ENCODE peak calls at places on chromosomes 6 and 20, in four cellular contexts. F is IMR-90, D is A549, C is K562. P is an unnamed sample.
A peak's percentile ranks its signal among the peaks of the same experiment; 100 is the strongest.

GRCh38 chr6:37696220-37696840 is 1.4 kb downstream of the MDGA1 start:
- DNase-seq in D (no peak), F (peak; percentile 49), C (no peak), P (no peak)

GRCh38 chr6:53837875-53838806 is 43.3 kb downstream of the LRRC1 start:
- DNase-seq in F (peak; percentile 22), D (no peak), C (no peak), P (no peak)

GRCh38 chr6:55868910-55869479 is 6.4 kb downstream of the BMP5 start:
- DNase-seq in F (peak; percentile 75), D (no peak), C (no peak), P (no peak)

GRCh38 chr6:119346450-119346849 is 3.1 kb downstream of the MAN1A1 start:
- DNase-seq in D (no peak), C (no peak), F (no peak), P (no peak)

GRCh38 chr6:56693246-56693607 is 50.5 kb upstream of the DST start:
- DNase-seq in C (no peak), D (no peak), F (peak; percentile 87), P (no peak)

GRCh38 chr6:52779237-52779636 is 16.0 kb upstream of the GSTA2 start:
- DNase-seq in F (no peak), C (no peak), D (no peak), P (no peak)

GRCh38 chr6:85191656-85192055 is 258.2 kb upstream of the NT5E start:
- DNase-seq in F (peak; percentile 28), C (no peak), D (no peak), P (no peak)

GRCh38 chr6:144528605-144529425 is 243.7 kb downstream of the UTRN start:
- DNase-seq in C (no peak), F (peak; percentile 28), D (no peak), P (no peak)

GRCh38 chr20:64176548-64177419 is 12.5 kb downstream of the MYT1 start:
- DNase-seq in D (no peak), C (no peak), F (no peak), P (no peak)

GRCh38 chr6:46468611-46469010 is 22.6 kb downstream of the RCAN2 start:
- DNase-seq in C (no peak), F (no peak), D (no peak), P (no peak)

GRCh38 chr20:54188132-54188835 is 14.5 kb upstream of the CYP24A1 start:
- DNase-seq in F (no peak), C (peak; percentile 23), D (no peak), P (no peak)

GRCh38 chr20:49385471-49385870 is 97.0 kb downstream of the KCNB1 start:
- DNase-seq in C (peak; percentile 46), F (peak; percentile 22), D (no peak), P (no peak)

GRCh38 chr20:63660622-63661021 is 2.5 kb downstream of the RTEL1 start:
- DNase-seq in D (no peak), C (no peak), F (no peak), P (no peak)

GRCh38 chr6:92485487-92485886 is 933.9 kb downstream of the EPHA7 start:
- DNase-seq in F (no peak), C (no peak), D (no peak), P (no peak)

GRCh38 chr20:7695622-7696021 is 244.6 kb downstream of the HAO1 start:
- DNase-seq in D (no peak), F (peak; percentile 16), C (no peak), P (no peak)

GRCh38 chr20:57262244-57263126 is 4.0 kb downstream of the BMP7 start:
- DNase-seq in F (no peak), C (no peak), D (no peak), P (no peak)

GRCh38 chr20:52349806-52350205 is 158.2 kb upstream of the ZFP64 start:
- DNase-seq in F (no peak), D (no peak), C (no peak), P (no peak)

GRCh38 chr6:6758915-6759654 is 170.6 kb downstream of the LY86 start:
- DNase-seq in F (peak; percentile 61), C (peak; percentile 79), D (peak; percentile 30), P (no peak)

GRCh38 chr6:28537509-28538140 is 11.9 kb downstream of the GPX5 start:
- DNase-seq in C (no peak), F (peak; percentile 4), D (no peak), P (peak; percentile 89)

GRCh38 chr6:80771941-80772340 is 665.5 kb downstream of the BCKDHB start:
- DNase-seq in D (no peak), F (peak; percentile 50), C (no peak), P (peak; percentile 46)

GRCh38 chr6:21666788-21667681 is 73.5 kb downstream of the SOX4 start:
- DNase-seq in D (no peak), C (no peak), F (no peak), P (peak; percentile 67)

GRCh38 chr6:100664274-100665040 is 199.7 kb upstream of the SIM1 start:
- DNase-seq in F (peak; percentile 57), D (no peak), C (peak; percentile 20), P (no peak)

GRCh38 chr6:107965746-107966145 is 7.7 kb upstream of the SEC63 start:
- DNase-seq in F (peak; percentile 47), C (no peak), D (no peak), P (no peak)

GRCh38 chr6:161333410-161333809 is 59.5 kb upstream of the AGPAT4 start:
- DNase-seq in C (no peak), D (no peak), F (no peak), P (no peak)

DNA sequence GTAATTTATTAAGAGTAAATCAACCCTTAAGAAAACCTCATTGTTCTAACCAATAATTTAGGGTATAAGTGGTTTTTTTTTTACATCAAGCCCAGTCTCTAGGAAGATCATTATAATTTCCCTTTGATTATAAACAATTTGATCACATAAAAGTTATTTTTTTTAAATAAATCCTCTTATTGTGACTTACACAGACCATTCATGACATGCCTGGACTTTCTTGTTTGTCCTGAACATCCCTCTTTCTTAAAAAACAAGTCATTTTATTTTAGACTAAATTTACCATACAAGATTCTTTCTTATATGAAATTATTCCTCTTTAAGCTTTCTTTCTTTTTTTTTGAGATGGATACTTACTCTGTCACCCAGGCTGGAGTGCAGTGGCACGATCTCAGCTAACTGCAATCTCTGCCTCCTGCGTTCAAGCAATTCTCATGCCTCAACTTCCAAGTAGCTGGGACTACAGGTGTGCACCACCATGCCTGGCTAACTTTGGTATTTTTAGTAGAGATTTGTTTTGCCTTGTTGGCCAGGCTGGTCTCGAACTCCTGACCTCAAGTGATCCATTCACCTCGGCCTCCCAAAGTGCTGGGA is 53.6 kb upstream of the AGPAT4 start:
- DNase-seq in D (no peak), C (no peak), F (no peak), P (no peak)
- TF ChIP-seq RAD21 in D (no peak), C (no peak), F (no peak), P (no peak)

GRCh38 chr6:11596640-11597237 is 59.2 kb downstream of the TMEM170B start:
- DNase-seq in F (no peak), C (no peak), D (no peak), P (no peak)

GRCh38 chr6:11589261-11589660 is 51.7 kb downstream of the TMEM170B start:
- DNase-seq in F (peak; percentile 6), C (no peak), D (no peak), P (no peak)

GRCh38 chr6:11595903-11596302 is 58.4 kb downstream of the TMEM170B start:
- DNase-seq in C (no peak), F (peak; percentile 34), D (no peak), P (no peak)

GRCh38 chr6:11593096-11593495 is 55.5 kb downstream of the TMEM170B start:
- DNase-seq in C (no peak), D (no peak), F (no peak), P (no peak)

GRCh38 chr6:11592289-11592906 is 54.8 kb downstream of the TMEM170B start:
- DNase-seq in D (no peak), C (no peak), F (peak; percentile 72), P (no peak)
- TF ChIP-seq RAD21 in D (no peak), C (no peak), F (no peak), P (no peak)

GRCh38 chr6:72083976-72084375 is 197.6 kb downstream of the RIMS1 start:
- DNase-seq in D (no peak), F (no peak), C (no peak), P (no peak)
- TF ChIP-seq RAD21 in D (no peak), F (no peak), C (no peak), P (no peak)

DNA sequence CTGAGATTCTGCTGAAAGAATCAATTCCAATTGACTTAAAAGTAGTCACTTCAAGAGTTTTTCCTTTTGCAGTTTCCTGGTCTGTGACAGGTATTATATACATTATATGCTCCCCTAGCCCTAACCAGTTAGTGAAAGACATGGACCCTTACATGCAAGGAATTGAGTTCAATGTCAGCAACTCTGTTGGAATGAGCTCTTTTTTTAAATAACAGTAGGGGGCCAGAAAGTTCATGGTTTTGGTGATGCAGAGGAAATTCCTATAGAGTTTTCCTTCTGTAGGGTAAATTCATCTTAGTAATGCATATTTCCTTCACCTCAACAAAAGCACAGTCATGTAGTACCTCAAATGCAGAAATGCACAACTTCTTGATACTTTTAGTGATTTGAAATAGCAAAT is 172.2 kb downstream of the KIF6 start:
- DNase-seq in C (no peak), F (no peak), D (no peak), P (no peak)
- TF ChIP-seq RAD21 in C (no peak), F (no peak), D (no peak), P (no peak)

GRCh38 chr6:24774696-24775519 is at the start of gene GMNN:
- DNase-seq in D (peak; percentile 84), C (peak; percentile 99), F (peak; percentile 89), P (peak; percentile 99)
- TF ChIP-seq RAD21 in D (no peak), C (no peak), F (no peak), P (no peak)

GRCh38 chr6:170038251-170038650 is 252.6 kb downstream of the DLL1 start:
- DNase-seq in F (no peak), D (no peak), C (no peak), P (no peak)
- TF ChIP-seq RAD21 in F (no peak), D (no peak), C (no peak), P (no peak)

GRCh38 chr20:51134405-51134804 is 111.5 kb upstream of the KCNG1 start:
- DNase-seq in C (no peak), F (no peak), D (no peak), P (no peak)
- TF ChIP-seq RAD21 in C (no peak), F (no peak), D (no peak), P (no peak)

GRCh38 chr6:44133003-44133931 is 5.9 kb downstream of the TMEM63B start:
- DNase-seq in D (peak; percentile 35), C (peak; percentile 54), F (peak; percentile 39), P (no peak)
- TF ChIP-seq RAD21 in D (no peak), C (no peak), F (peak; percentile 20), P (peak; percentile 12)

DNA sequence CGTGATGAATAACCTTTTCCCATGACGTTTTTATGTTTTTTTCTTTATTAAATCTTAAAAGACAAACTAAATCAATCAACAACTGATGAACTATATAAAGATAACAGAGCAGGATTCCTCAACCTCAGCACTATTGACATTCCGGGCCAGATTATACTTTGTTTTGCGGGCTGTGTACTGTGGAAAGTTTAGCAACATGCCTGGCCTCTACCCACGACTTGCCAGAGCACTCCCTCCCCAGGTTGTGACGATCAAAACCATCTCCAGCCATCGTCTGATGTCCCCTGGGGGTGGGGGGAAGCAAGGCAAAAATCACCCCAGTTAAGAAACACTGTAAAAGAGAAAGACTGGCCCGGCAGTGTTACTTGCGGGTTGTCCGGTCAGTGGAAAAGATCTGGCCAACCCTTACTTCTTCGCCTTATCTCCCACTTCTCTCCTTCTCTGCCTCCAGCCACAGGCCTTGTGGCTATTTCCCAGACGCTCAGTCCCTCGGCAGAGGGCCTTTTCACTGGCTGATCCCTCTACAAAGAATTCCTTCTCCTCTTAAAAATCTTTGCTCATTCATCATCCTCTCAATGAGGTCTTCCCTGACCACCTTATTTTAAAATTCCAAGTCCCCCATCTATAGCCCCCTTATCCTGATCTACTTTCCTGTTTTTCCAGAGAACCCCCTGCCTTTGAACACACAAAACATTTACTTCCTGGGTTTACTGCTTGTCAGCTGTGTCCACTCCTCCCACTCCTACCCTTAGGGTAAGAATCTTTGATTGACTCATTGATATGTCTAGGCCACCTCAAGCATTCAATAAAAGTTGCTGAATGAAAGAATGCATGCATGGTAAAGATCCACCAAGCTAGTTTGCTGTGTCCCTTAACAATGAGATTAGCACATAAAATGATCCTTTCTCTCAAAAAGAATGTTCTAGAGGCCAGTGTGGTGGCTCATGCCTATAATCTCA is 14.7 kb upstream of the RAB22A start:
- DNase-seq in C (no peak), D (no peak), F (no peak), P (no peak)
- TF ChIP-seq RAD21 in C (no peak), D (no peak), F (no peak), P (no peak)

P was measured in H1.